ENCODE peak calls at places on chromosomes 7 and 10, in seven cellular contexts. X is Peyer's patch, Y is Caco-2, F is BE2C, P is PC-9, Q is HepG2, W is body of pancreas. J is an unnamed sample. For H3K4me1, the result is how much of the 10 kb centered on the place peaks cover.

GRCh38 chr10:74787457-74787856 is 38.9 kb upstream of the KAT6B start:
- DNase-seq in X (no peak), Y (no peak), F (no peak), P (no peak), Q (no peak), W (no peak), J (no peak)

GRCh38 chr7:134514663-134515062 is 12.7 kb upstream of the AKR1B10 start:
- DNase-seq in X (no peak), Y (peak), F (peak), P (peak), Q (peak), W (no peak), J (peak)

GRCh38 chr10:31204090-31204489 is 114.9 kb upstream of the ZEB1 start:
- DNase-seq in X (no peak), Y (no peak), F (no peak), P (no peak), Q (no peak), W (no peak), J (no peak)

GRCh38 chr10:69338547-69339450 is 60.5 kb downstream of the HK1 start:
- DNase-seq in X (no peak), Y (no peak), F (no peak), P (peak), Q (no peak), W (no peak), J (no peak)

GRCh38 chr10:69718951-69719350 is 82.8 kb upstream of the COL13A1 start:
- DNase-seq in X (no peak), Y (no peak), F (no peak), P (no peak), Q (no peak), W (no peak), J (no peak)

GRCh38 chr10:69641261-69641980 is 11.4 kb downstream of the FAM241B start:
- DNase-seq in X (no peak), Y (no peak), F (no peak), P (peak), Q (no peak), W (no peak), J (no peak)

GRCh38 chr7:38541440-38541839 is 89.7 kb downstream of the AMPH start:
- DNase-seq in X (no peak), Y (no peak), F (no peak), P (no peak), Q (no peak), W (no peak), J (no peak)

GRCh38 chr10:53697038-53697437 is 924.5 kb upstream of the MBL2 start:
- DNase-seq in X (no peak), Y (no peak), F (no peak), P (no peak), Q (no peak), W (no peak), J (no peak)

GRCh38 chr10:74949024-74949423 is 122.6 kb downstream of the KAT6B start:
- DNase-seq in X (no peak), Y (no peak), F (no peak), P (no peak), Q (peak), W (no peak), J (no peak)

GRCh38 chr10:71603190-71603589 is 116.4 kb downstream of the C10orf105 start:
- DNase-seq in X (peak), Y (no peak), F (no peak), P (peak), Q (no peak), W (no peak), J (no peak)

GRCh38 chr7:151381333-151382078 is 28.3 kb downstream of the WDR86 start:
- DNase-seq in X (peak), Y (no peak), F (peak), P (no peak), Q (no peak), W (no peak), J (peak)

GRCh38 chr7:41629711-41630111 is 73.2 kb downstream of the INHBA start:
- DNase-seq in X (no peak), Y (no peak), F (no peak), P (no peak), Q (no peak), W (no peak), J (no peak)

GRCh38 chr7:78601728-78602127 is 803.2 kb downstream of the PHTF2 start:
- DNase-seq in X (no peak), Y (no peak), F (no peak), P (no peak), Q (no peak), W (no peak), J (no peak)

GRCh38 chr10:125868372-125868975 is 12.6 kb downstream of the DHX32 start:
- DNase-seq in X (no peak), Y (peak), F (no peak), P (peak), Q (peak), W (peak), J (peak)

GRCh38 chr7:155526225-155526624 is 20.1 kb downstream of the CNPY1 start:
- DNase-seq in X (no peak), Y (no peak), F (no peak), P (no peak), Q (no peak), W (no peak), J (no peak)

GRCh38 chr10:76352300-76352699 is 920.9 kb downstream of the LRMDA start:
- DNase-seq in X (no peak), Y (no peak), F (no peak), P (peak), Q (no peak), W (no peak), J (no peak)

GRCh38 chr10:22874189-22874854 is 53.5 kb upstream of the ARMC3 start:
- DNase-seq in X (no peak), Y (no peak), F (no peak), P (no peak), Q (no peak), W (no peak), J (no peak)

GRCh38 chr10:84499846-84500245 is 171.5 kb downstream of the CCSER2 start:
- DNase-seq in X (no peak), Y (no peak), F (no peak), P (no peak), Q (no peak), W (no peak), J (no peak)

GRCh38 chr7:136179829-136180721 is 202.9 kb upstream of the MTPN start:
- DNase-seq in X (no peak), Y (no peak), F (peak), P (no peak), Q (no peak), W (no peak), J (no peak)

GRCh38 chr7:155213385-155213784 is 84.3 kb upstream of the INSIG1 start:
- DNase-seq in X (peak), Y (no peak), F (no peak), P (no peak), Q (no peak), W (no peak), J (no peak)

GRCh38 chr10:26391701-26392695 is 46.1 kb upstream of the APBB1IP start:
- DNase-seq in X (no peak), Y (no peak), F (no peak), P (no peak), Q (no peak), W (no peak), J (peak)

GRCh38 chr7:67724435-67724834 is 727.8 kb downstream of the TYW1 start:
- DNase-seq in X (no peak), Y (no peak), F (no peak), P (no peak), Q (no peak), W (no peak), J (no peak)

GRCh38 chr10:24197319-24197718 is 11.6 kb upstream of the KIAA1217 start:
- DNase-seq in X (no peak), Y (no peak), F (no peak), P (no peak), Q (no peak), W (no peak), J (no peak)

GRCh38 chr10:98402931-98403717 is 11.9 kb downstream of the PYROXD2 start:
- DNase-seq in X (no peak), Y (no peak), F (no peak), P (no peak), Q (no peak), W (no peak), J (no peak)

GRCh38 chr7:128721376-128721775 is 17.8 kb upstream of the CALU start:
- DNase-seq in X (no peak), Y (no peak), F (no peak), P (no peak), Q (no peak), W (no peak), J (no peak)

GRCh38 chr7:66013938-66014337 is 31.9 kb upstream of the GUSB start:
- DNase-seq in X (no peak), Y (peak), F (peak), P (no peak), Q (peak), W (peak), J (no peak)

GRCh38 chr10:26367771-26368170 is 70.4 kb upstream of the APBB1IP start:
- DNase-seq in X (no peak), Y (peak), F (no peak), P (peak), Q (peak), W (peak), J (no peak)

GRCh38 chr7:98474558-98474957 is 73.7 kb upstream of the BAIAP2L1 start:
- DNase-seq in X (no peak), Y (no peak), F (no peak), P (no peak), Q (no peak), W (no peak), J (no peak)

GRCh38 chr7:80508440-80508839 is 3.4 kb downstream of the GNAT3 start:
- DNase-seq in X (no peak), Y (no peak), F (no peak), P (no peak), Q (no peak), W (no peak), J (no peak)

GRCh38 chr10:91312031-91312733 is 91.7 kb downstream of the PCGF5 start:
- DNase-seq in X (no peak), Y (no peak), F (no peak), P (no peak), Q (no peak), W (no peak), J (no peak)

GRCh38 chr7:143492799-143493568 is 15.3 kb downstream of the TAS2R41 start:
- DNase-seq in X (no peak), Y (no peak), F (no peak), P (no peak), Q (no peak), W (no peak), J (no peak)

GRCh38 chr10:96618648-96619047 is 31.8 kb upstream of the TM9SF3 start:
- DNase-seq in X (no peak), Y (no peak), F (no peak), P (no peak), Q (no peak), W (peak), J (no peak)

GRCh38 chr10:114970515-114970914 is 32.5 kb downstream of the TRUB1 start:
- DNase-seq in X (no peak), Y (no peak), F (peak), P (no peak), Q (no peak), W (no peak), J (no peak)

GRCh38 chr7:142709921-142710320 is 39.4 kb upstream of the PRSS1 start:
- DNase-seq in X (no peak), Y (no peak), F (no peak), P (no peak), Q (no peak), W (peak), J (no peak)

GRCh38 chr7:3149961-3150516 is 106.4 kb upstream of the CARD11 start:
- DNase-seq in X (no peak), Y (no peak), F (no peak), P (no peak), Q (no peak), W (no peak), J (no peak)

GRCh38 chr7:130736298-130736900 is 2.4 kb upstream of the KLF14 start:
- DNase-seq in X (no peak), Y (no peak), F (no peak), P (no peak), Q (no peak), W (no peak), J (no peak)

GRCh38 chr7:130735273-130735716 is 1.3 kb upstream of the KLF14 start:
- DNase-seq in X (no peak), Y (no peak), F (no peak), P (no peak), Q (no peak), W (no peak), J (no peak)

GRCh38 chr7:130733866-130734524 is at the start of gene KLF14:
- DNase-seq in X (peak), Y (peak), F (peak), P (peak), Q (no peak), W (peak), J (peak)

GRCh38 chr7:130734525-130735272 is 692 bp upstream of the KLF14 start:
- DNase-seq in X (no peak), Y (no peak), F (no peak), P (no peak), Q (no peak), W (no peak), J (peak)

GRCh38 chr7:130732980-130733865 is 784 bp downstream of the KLF14 start:
- DNase-seq in X (no peak), Y (peak), F (peak), P (peak), Q (no peak), W (peak), J (no peak)
- H3K4me1 ChIP-seq in X (under half), Y (under half), F (under half), P (under half), Q (under half), W (under half), J (under half)

DNA sequence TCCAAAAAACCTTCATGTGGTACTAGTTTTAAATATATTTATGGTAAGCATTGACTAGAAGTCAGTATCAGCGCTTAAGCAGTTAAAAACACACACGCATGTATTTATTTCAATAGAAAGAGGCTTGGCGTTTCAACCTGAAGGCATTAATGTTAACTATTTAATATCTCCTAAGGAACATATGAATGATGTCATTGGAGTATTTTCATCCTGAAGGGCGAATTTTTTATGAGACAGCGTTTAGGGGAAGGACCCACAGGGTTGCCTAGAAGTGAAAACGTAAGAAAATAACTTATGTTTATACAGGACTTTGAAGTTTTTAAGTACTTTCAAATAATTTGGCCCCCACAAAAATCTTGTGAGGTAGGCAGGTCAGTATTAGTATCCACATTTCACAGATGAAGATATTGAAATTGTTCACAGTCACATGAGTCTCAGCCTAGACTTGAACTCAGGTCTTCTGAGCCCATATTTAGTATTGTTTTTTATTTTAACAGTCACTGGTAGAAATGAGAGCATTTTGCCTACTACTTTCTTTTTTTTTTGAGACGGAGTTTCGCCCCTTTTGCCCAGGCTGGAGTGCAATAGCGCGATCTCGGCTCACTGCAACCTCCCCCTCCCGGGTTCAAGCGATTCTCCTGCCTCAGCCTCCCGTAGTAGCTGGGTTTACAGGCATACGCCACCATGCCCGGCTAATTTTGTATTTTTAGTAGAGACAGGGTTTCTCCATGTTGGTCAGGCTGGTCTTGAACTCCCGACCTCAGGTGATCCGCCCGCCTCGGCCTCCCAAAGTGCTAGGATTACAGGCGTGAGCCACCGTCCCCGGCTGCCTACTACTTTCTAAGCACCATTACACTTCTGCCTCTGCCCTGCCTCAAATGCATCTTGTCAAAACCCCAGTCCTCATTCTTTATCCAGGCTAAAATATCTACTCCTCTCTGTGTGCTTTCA is 1.8 kb downstream of the SLK start:
- DNase-seq in X (no peak), Y (no peak), F (no peak), P (no peak), Q (no peak), W (no peak), J (no peak)
- H3K4me3 ChIP-seq in X (peak), Y (peak), F (peak), P (peak), Q (peak), W (peak), J (peak)

DNA sequence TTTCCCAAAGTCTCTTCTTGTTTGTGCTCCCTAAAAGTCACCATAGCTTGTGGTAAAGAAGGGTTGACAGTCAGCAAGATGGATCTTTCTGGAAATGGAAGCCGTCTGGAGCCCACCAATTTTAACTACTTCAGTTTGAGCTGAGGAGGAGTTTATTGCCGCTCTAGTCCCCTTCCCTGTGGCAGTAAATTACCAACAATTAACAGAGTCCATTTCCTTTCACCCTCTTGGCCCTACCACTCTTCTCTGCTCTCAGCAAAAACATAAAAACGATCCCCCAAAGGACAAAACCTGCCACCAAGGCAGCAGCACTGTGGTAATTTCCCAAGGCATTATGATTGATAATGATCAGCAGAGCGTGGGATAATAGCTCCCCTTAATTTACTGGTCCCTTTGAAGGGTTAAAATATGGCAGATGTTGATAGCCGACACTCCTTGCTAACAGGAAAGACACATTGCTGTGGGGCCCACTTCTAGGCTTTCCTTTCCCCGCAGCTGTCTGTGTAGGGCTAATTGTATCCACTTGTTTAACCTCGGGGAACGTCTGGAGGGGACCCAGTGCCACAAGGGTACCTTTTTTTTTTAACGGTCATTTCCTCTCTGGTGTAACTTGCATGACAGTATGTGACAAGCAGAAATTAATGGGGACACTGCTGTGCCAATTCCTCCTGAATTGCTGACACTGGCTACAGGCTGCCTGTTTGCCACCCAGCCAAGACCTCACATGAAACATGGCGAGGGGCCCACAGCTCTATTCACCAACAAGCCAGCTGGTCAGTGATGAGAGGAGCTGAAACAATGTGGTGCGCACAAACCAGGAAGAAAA is 81.4 kb downstream of the CDK6 start:
- DNase-seq in X (no peak), Y (no peak), F (peak), P (no peak), Q (no peak), W (no peak), J (no peak)
- H3K4me1 ChIP-seq in X (under half), Y (under half), F (under half), P (under half), Q (under half), W (under half), J (under half)

GRCh38 chr7:87129836-87130235 is 22.4 kb upstream of the DMTF1 start:
- DNase-seq in X (no peak), Y (no peak), F (no peak), P (no peak), Q (no peak), W (no peak), J (no peak)
- H3K4me3 ChIP-seq in X (no peak), Y (no peak), F (no peak), P (no peak), Q (no peak), W (no peak), J (no peak)

GRCh38 chr10:133388265-133388972 is 5.5 kb upstream of the MTG1 start:
- DNase-seq in X (no peak), Y (no peak), F (no peak), P (no peak), Q (peak), W (no peak), J (no peak)

GRCh38 chr10:133391249-133391635 is 2.7 kb upstream of the MTG1 start:
- DNase-seq in X (no peak), Y (no peak), F (no peak), P (no peak), Q (no peak), W (no peak), J (no peak)

GRCh38 chr10:133388973-133389818 is 4.8 kb upstream of the MTG1 start:
- DNase-seq in X (peak), Y (no peak), F (no peak), P (no peak), Q (no peak), W (no peak), J (peak)

GRCh38 chr10:133391761-133392518 is 2.0 kb upstream of the MTG1 start:
- DNase-seq in X (no peak), Y (no peak), F (no peak), P (no peak), Q (no peak), W (no peak), J (no peak)

DNA sequence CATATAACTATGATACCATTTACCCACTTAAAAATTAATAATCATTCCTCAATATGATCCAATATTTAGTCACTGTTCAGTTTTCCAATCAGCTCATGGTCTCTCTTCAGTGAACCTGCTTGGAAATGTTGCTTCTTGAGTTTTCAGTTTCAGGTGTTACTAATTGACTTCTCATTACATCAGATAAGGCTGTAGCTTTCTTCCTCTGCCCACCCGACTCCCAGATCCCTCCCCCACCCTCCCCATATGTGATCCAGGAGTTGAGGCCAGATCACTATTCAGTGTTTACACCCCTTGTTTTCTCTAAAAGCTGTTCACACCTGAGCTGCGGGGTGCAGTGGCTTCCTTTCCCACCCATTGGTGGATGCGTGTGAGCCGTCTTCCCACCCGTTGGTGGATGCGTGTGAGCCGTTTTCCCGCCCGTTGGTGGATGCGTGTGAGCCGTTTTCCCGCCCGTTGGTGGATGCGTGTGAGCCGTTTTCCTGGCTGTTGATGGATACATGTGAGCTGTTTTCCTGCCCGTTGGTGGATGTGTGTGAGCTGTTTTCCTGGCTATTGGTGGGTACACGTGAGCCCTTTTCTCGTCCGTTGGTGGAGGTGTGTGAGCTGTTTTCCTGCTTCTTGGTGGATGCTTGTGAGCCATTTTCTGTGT is 3.2 kb upstream of the MTG1 start:
- DNase-seq in X (no peak), Y (no peak), F (no peak), P (no peak), Q (no peak), W (no peak), J (no peak)
- H3K4me1 ChIP-seq in X (under half), Y (under half), F (under half), P (under half), Q (under half), W (under half), J (half or more)

GRCh38 chr10:45372251-45372951 is 1.6 kb upstream of the ALOX5 start:
- DNase-seq in X (no peak), Y (no peak), F (no peak), P (no peak), Q (no peak), W (no peak), J (no peak)
- H3K4me3 ChIP-seq in X (no peak), Y (no peak), F (no peak), P (peak), Q (no peak), W (no peak), J (no peak)

J was measured in CD4-positive, alpha-beta memory T cell.